ENCODE peak calls at places on chromosomes 4 and X, in seven cellular contexts. D is mammary epithelial cell, E is omental fat pad, X is psoas muscle, G is tibial artery, P is GM10248, A is fibroblast of lung. U is an unnamed sample.

GRCh38 chr4:156060661-156061060 is 107.0 kb upstream of the CTSO start:
- DNase-seq in D (no peak), E (no peak), X (no peak), G (no peak), P (no peak), A (no peak), U (no peak)

GRCh38 chr4:69056921-69057562 is 39.2 kb upstream of the UGT2B7 start:
- DNase-seq in D (no peak), E (no peak), X (no peak), G (no peak), P (no peak), A (peak), U (no peak)

GRCh38 chrX:63561425-63561824 is 210.3 kb upstream of the SPIN4 start:
- DNase-seq in D (no peak), E (no peak), X (no peak), G (no peak), P (no peak), A (peak), U (peak)

GRCh38 chr4:146333187-146333894 is 119.0 kb downstream of the REELD1 start:
- DNase-seq in D (peak), E (no peak), X (no peak), G (no peak), P (peak), A (peak), U (peak)

GRCh38 chr4:113823291-113823659 is 61.7 kb upstream of the CAMK2D start:
- DNase-seq in D (no peak), E (no peak), X (no peak), G (no peak), P (peak), A (peak), U (no peak)

GRCh38 chr4:119735136-119735770 is 106.6 kb upstream of the PDE5A start:
- DNase-seq in D (peak), E (no peak), X (no peak), G (no peak), P (no peak), A (peak), U (peak)

GRCh38 chrX:132489256-132490085 is 633 bp upstream of the MBNL3 start:
- DNase-seq in D (peak), E (no peak), X (peak), G (peak), P (peak), A (peak), U (peak)

GRCh38 chr4:56757821-56758400 is 63.6 kb downstream of the SPINK2 start:
- DNase-seq in D (no peak), E (no peak), X (no peak), G (peak), P (peak), A (peak), U (peak)

GRCh38 chrX:84047339-84047738 is 140.7 kb downstream of the RPS6KA6 start:
- DNase-seq in D (no peak), E (no peak), X (no peak), G (no peak), P (no peak), A (no peak), U (no peak)

GRCh38 chr4:90904018-90904417 is 776.8 kb downstream of the CCSER1 start:
- DNase-seq in D (no peak), E (no peak), X (no peak), G (no peak), P (no peak), A (no peak), U (no peak)

GRCh38 chr4:113497154-113497553 is 264.4 kb downstream of the CAMK2D start:
- DNase-seq in D (no peak), E (no peak), X (no peak), G (no peak), P (no peak), A (peak), U (no peak)

GRCh38 chrX:65534450-65535292 is at the start of gene LAS1L:
- DNase-seq in D (peak), E (peak), X (peak), G (peak), P (peak), A (peak), U (peak)

GRCh38 chrX:39039890-39040289 is 238.6 kb downstream of the MID1IP1 start:
- DNase-seq in D (no peak), E (no peak), X (no peak), G (no peak), P (no peak), A (no peak), U (no peak)

GRCh38 chr4:169070895-169071218 is 60.8 kb upstream of the CBR4 start:
- DNase-seq in D (peak), E (no peak), X (no peak), G (no peak), P (no peak), A (peak), U (peak)

DNA sequence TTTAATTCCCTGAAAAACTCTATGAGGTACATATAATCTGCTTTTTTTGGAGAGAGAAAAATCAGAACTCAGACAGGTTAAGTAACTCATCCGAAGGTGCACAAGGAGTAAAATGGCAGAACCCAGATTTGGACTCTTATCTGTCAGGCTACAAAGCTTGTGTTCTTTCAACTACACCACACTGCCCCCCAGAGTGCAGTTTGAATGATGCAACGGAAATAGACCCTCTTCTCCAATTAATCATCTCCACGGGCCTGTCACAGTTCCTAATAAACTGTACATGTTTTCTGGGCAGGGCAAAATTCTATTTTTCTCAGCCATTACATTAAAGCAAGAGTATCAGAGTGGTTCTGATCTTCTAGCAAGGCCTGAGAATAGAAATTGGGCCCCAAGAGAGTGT is 35.3 kb upstream of the DCX start:
- DNase-seq in D (no peak), E (no peak), X (no peak), G (no peak), P (peak), A (peak), U (peak)
- TF ChIP-seq CTCF in D (peak), E (no peak), X (no peak), G (no peak), P (peak), A (no peak), U (no peak)

DNA sequence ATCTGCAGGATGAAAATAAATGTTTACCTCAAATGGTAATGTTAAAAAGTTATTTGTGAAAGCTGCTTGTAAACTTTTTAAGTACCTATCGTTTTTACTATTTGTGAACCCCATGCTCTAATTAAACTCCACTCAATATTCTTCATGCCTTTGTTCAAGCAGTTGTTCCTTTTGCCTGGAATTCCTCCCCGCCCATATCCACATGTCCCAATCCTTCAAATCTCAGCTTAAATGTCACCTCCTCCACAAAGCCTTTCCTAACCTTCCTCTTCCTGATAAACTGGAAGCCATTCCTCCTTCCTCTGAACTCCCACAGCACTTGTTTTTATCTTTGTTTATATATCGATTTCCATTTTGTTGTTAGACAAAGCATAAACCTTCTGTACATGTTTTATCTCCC is 2.4 kb downstream of the MORC4 start:
- DNase-seq in D (no peak), E (no peak), X (no peak), G (no peak), P (no peak), A (no peak), U (no peak)
- TF ChIP-seq CTCF in D (no peak), E (no peak), X (no peak), G (no peak), P (no peak), A (no peak), U (no peak)

DNA sequence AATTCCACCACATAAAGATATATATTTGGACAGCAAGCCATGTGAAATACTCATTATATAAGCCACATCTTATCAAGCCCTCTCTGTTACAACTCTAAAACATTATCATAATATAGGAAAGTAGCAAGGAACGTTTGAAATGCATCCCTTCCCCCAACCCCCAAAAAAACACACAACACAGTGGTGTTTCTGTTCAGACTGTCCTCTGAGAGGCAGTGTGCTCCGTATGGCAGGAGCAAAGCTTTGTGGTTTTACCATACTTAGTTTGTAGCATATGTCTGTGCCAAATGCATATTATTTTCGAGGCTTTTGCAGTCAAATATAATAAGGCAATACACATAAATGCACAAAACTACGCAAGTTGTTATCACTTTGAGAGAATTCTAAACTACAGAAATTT is 194.2 kb downstream of the RAPGEF2 start:
- DNase-seq in D (no peak), E (no peak), X (no peak), G (no peak), P (no peak), A (no peak), U (no peak)
- TF ChIP-seq CTCF in D (no peak), E (no peak), X (no peak), G (no peak), P (no peak), A (no peak), U (no peak)

DNA sequence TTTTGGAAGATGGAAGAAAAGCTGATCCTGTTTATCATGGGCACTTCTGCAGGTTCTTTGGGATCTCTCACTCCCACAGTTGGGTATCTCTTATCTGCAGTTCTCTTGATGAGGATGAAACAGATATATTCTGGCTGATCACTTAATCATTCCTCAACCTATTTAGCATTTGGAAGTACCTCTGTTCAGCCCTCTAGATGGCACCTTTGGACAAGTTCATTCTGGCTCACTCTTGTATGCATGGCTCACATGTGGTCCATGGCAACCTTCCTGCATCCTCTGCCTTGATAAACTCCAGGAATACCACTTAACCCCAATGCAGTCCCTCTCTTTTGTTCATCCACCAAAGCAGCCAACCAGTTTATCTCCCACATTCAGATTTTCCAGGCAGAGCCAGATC is 74.2 kb downstream of the SMARCA5 start:
- DNase-seq in D (peak), E (no peak), X (no peak), G (no peak), P (no peak), A (peak), U (peak)
- TF ChIP-seq CTCF in D (peak), E (no peak), X (peak), G (no peak), P (peak), A (no peak), U (no peak)

GRCh38 chr4:144174401-144175067 is 34.0 kb upstream of the GYPA start:
- DNase-seq in D (peak), E (no peak), X (no peak), G (no peak), P (peak), A (peak), U (peak)
- TF ChIP-seq CTCF in D (peak), E (no peak), X (peak), G (peak), P (peak), A (no peak), U (peak)

GRCh38 chr4:152169666-152170065 is 366.2 kb downstream of the FBXW7 start:
- DNase-seq in D (no peak), E (no peak), X (no peak), G (no peak), P (no peak), A (no peak), U (no peak)

GRCh38 chr4:152166567-152166966 is 369.3 kb downstream of the FBXW7 start:
- DNase-seq in D (no peak), E (no peak), X (no peak), G (no peak), P (no peak), A (peak), U (peak)

GRCh38 chr4:152171556-152171955 is 364.3 kb downstream of the FBXW7 start:
- DNase-seq in D (no peak), E (no peak), X (no peak), G (no peak), P (no peak), A (no peak), U (no peak)

GRCh38 chr4:152172146-152172545 is 363.7 kb downstream of the FBXW7 start:
- DNase-seq in D (no peak), E (no peak), X (no peak), G (no peak), P (no peak), A (no peak), U (no peak)

GRCh38 chr4:152168960-152169616 is 366.8 kb downstream of the FBXW7 start:
- DNase-seq in D (no peak), E (no peak), X (no peak), G (no peak), P (no peak), A (no peak), U (no peak)
- TF ChIP-seq CTCF in D (no peak), E (no peak), X (no peak), G (no peak), P (no peak), A (no peak), U (no peak)

GRCh38 chrX:18353931-18354368 is 538 bp downstream of the SCML2 start:
- DNase-seq in D (no peak), E (no peak), X (no peak), G (no peak), P (no peak), A (no peak), U (no peak)
- TF ChIP-seq CTCF in D (no peak), E (no peak), X (no peak), G (no peak), P (no peak), A (no peak), U (no peak)

DNA sequence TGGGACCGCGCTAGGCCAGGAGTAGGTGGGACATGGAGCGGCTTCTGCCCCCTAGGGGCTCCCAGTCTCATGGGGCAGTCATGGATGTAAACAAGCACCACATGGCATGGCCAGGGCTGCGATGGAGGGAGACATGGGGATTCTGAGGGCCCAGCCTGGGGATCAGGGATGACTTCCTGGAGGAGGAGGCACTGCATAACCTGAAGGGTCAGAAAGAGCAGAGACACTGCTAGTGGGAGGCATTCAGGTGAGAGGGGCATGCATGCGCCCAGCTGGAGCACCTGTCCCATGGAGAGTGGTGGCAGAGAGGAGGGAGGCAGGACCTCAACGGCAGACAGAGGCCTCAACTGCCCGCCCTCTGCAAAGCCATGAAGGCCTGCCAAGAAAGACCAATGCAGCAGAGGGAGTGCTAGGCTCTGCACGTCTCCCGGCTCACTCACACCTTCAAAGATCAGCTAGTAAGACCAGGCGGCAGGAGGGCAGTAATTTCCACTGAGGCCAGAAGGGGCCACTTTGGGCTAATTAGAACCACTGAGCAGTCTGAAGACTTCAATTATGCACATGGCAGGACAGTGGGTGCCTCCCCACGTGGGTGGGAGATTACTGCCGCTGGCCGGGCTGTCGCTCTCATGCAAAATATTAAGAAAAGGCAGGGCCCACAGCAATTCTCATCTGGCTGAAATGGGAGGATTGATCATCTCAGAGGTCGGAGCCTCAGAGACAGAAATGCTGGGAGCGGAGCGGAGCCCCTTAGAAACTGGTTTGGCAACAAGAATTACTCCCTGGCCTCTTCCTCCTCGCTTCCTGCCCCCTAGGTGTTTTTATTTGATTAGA is 69.6 kb downstream of the PPP2R2C start:
- DNase-seq in D (no peak), E (no peak), X (no peak), G (no peak), P (no peak), A (no peak), U (no peak)
- TF ChIP-seq CTCF in D (no peak), E (no peak), X (no peak), G (no peak), P (no peak), A (no peak), U (no peak)

DNA sequence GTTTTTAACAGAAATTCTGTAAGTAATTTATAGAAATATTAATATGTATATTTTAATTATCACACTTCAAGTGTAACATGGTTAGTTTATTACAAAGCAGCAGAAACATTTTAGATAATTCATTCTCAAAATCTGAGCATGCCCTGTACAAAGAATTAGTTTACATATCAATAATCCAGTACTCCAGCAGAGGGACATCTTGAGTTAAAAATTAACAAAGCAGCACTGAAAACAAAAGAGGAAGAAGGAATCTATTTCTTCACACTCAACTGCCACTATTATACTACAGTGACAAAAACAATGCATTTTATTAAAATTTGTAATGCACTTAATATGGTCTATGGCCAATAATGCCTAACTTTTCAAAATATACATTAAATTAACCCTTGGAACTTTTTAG is 179.1 kb upstream of the KLHL4 start:
- DNase-seq in D (peak), E (no peak), X (no peak), G (no peak), P (no peak), A (peak), U (peak)
- TF ChIP-seq CTCF in D (peak), E (no peak), X (peak), G (peak), P (peak), A (no peak), U (peak)